ENCODE peak calls at places on chromosome 22, in four cellular contexts. M, T, L and E are unnamed samples.

GRCh38 chr22:27853404-27853803 is 51.8 kb upstream of the MN1 start:
- DNase-seq in M (no peak), T (no peak), L (no peak), E (no peak)

GRCh38 chr22:31244044-31244942 is 32.2 kb downstream of the LIMK2 start:
- DNase-seq in M (no peak), T (peak), L (peak), E (peak)

GRCh38 chr22:44003776-44004460 is 20.2 kb upstream of the PARVB start:
- DNase-seq in M (no peak), T (no peak), L (peak), E (peak)

GRCh38 chr22:43740587-43741270 is 71.4 kb downstream of the EFCAB6 start:
- DNase-seq in M (no peak), T (no peak), L (no peak), E (no peak)

GRCh38 chr22:43427296-43428004 is 15.6 kb downstream of the MPPED1 start:
- DNase-seq in M (no peak), T (no peak), L (peak), E (no peak)

GRCh38 chr22:23207786-23208325 is 27.5 kb downstream of the BCR start:
- DNase-seq in M (peak), T (no peak), L (no peak), E (no peak)

GRCh38 chr22:23157560-23158515 is 12.6 kb downstream of the RAB36 start:
- DNase-seq in M (no peak), T (no peak), L (no peak), E (no peak)

GRCh38 chr22:29727248-29727551 is 7.4 kb downstream of the CABP7 start:
- DNase-seq in M (peak), T (no peak), L (peak), E (peak)

GRCh38 chr22:39999144-39999757 is 4.5 kb downstream of the FAM83F start:
- DNase-seq in M (peak), T (no peak), L (no peak), E (peak)

GRCh38 chr22:32613773-32614172 is 139.2 kb downstream of the FBXO7 start:
- DNase-seq in M (no peak), T (no peak), L (no peak), E (no peak)

GRCh38 chr22:44172370-44173108 is 8.2 kb upstream of the PARVG start:
- DNase-seq in M (no peak), T (no peak), L (peak), E (peak)

GRCh38 chr22:22352376-22352999 is 107.9 kb downstream of the VPREB1 start:
- DNase-seq in M (peak), T (no peak), L (no peak), E (no peak)

GRCh38 chr22:36405221-36405631 is 17.5 kb upstream of the MYH9 start:
- DNase-seq in M (peak), T (no peak), L (no peak), E (no peak)

GRCh38 chr22:35624547-35624946 is 7.4 kb upstream of the MB start:
- DNase-seq in M (no peak), T (no peak), L (no peak), E (no peak)

GRCh38 chr22:43726964-43727543 is 85.1 kb downstream of the EFCAB6 start:
- DNase-seq in M (no peak), T (no peak), L (no peak), E (no peak)

GRCh38 chr22:40498454-40499186 is 128.2 kb downstream of the SGSM3 start:
- DNase-seq in M (no peak), T (peak), L (peak), E (no peak)

GRCh38 chr22:50300620-50301257 is 6.7 kb downstream of the PLXNB2 start:
- DNase-seq in M (no peak), T (no peak), L (no peak), E (no peak)
- H3K4me2 ChIP-seq in M (peak), T (no peak), L (peak), E (peak)

DNA sequence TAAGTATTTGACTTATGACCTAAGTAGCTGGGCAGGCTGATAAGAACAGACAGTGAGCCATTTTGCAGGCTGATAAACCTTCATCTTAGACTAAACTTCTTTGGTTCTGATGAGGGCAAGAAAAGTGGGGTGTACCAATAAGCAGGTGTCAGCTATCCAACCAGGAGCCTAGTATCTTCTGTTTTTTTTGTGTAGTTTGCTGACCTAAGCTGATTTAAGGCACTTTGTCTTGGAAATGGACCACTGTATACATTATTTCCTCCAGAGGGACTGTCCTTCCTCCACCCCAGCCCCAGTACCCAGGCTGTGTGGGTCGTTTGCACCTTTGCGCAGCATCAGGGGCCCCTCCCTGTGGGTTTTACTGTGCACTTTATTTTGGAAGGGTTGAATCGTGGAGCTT is 1323.8 kb downstream of the TBC1D22A start:
- DNase-seq in M (no peak), T (no peak), L (no peak), E (no peak)
- H3K4me3 ChIP-seq in M (no peak), T (no peak), L (no peak), E (no peak)

GRCh38 chr22:47267531-47268282 is 505.3 kb downstream of the TBC1D22A start:
- DNase-seq in M (no peak), T (no peak), L (no peak), E (no peak)

GRCh38 chr22:47266329-47266728 is 503.9 kb downstream of the TBC1D22A start:
- DNase-seq in M (no peak), T (no peak), L (no peak), E (no peak)

GRCh38 chr22:47269689-47270088 is 507.2 kb downstream of the TBC1D22A start:
- DNase-seq in M (no peak), T (no peak), L (no peak), E (no peak)

GRCh38 chr22:47274196-47274595 is 511.7 kb downstream of the TBC1D22A start:
- DNase-seq in M (no peak), T (no peak), L (no peak), E (no peak)

GRCh38 chr22:47270463-47271135 is 508.1 kb downstream of the TBC1D22A start:
- DNase-seq in M (no peak), T (no peak), L (no peak), E (no peak)
- TF ChIP-seq EZH2phosphoT487 in M (no peak), T (no peak), L (no peak), E (no peak)

GRCh38 chr22:20272700-20273099 is 4.6 kb upstream of the RTN4R start:
- DNase-seq in M (no peak), T (no peak), L (no peak), E (no peak)
- H3K4me2 ChIP-seq in M (no peak), T (no peak), L (no peak), E (no peak)

GRCh38 chr22:49948573-49948957 is 12.0 kb upstream of the PIM3 start:
- DNase-seq in M (no peak), T (no peak), L (no peak), E (no peak)
- H3K4me3 ChIP-seq in M (no peak), T (no peak), L (no peak), E (no peak)

DNA sequence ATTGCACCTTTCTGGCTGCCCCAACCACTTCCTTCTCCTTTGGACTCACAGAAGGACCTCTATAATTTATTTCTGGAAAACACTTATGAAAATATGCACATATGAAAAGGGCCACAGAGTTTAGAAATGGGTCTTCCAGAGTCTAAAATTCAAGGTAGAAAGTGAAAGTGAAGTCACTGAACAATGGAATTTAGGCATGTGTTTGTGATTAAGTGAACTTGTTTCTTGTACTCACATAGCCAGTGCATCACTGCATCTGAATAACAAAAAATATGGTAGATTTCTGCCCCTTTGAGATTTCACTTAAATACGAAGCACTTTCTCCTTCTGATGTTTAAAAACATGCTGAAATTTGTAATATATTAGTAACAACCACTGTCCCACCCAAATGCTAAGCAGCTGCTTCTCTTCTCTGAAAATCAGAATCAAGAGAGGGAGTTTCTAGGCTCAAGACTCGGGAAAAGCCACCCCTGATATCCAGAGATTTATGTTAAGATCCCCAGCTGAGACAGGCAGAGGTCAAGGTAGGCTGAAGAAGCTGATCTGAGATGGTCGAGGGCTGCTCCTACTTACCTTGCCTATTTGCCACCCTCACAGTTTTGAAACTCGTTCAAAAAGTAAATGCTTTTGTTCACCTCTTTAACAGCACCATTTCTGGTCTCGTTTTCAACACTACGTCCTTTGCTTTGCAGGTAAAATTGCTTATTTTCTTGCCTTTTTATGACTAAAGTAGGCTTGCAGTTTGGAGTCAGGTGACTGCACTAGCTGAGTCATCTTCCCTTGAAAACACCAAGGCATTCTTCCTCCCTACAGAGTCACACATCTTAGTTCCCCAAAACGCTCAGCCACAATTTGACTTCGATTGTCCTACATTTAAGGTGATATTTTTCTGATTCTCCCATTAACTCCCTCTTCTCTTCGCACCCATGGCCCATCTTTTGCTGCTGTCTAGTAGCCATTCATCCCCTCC is at the start of gene XKR3:
- DNase-seq in M (peak), T (peak), L (peak), E (no peak)
- TF ChIP-seq EZH2phosphoT487 in M (no peak), T (no peak), L (no peak), E (no peak)

GRCh38 chr22:26367402-26368245 is 61.4 kb upstream of the ASPHD2 start:
- DNase-seq in M (peak), T (peak), L (peak), E (peak)

GRCh38 chr22:26362471-26362870 is 66.6 kb upstream of the ASPHD2 start:
- DNase-seq in M (no peak), T (no peak), L (no peak), E (no peak)

GRCh38 chr22:26359156-26359555 is 69.9 kb upstream of the ASPHD2 start:
- DNase-seq in M (no peak), T (no peak), L (no peak), E (no peak)

GRCh38 chr22:26360169-26360885 is 68.7 kb upstream of the ASPHD2 start:
- DNase-seq in M (peak), T (peak), L (peak), E (peak)

GRCh38 chr22:26364066-26365015 is 64.7 kb upstream of the ASPHD2 start:
- DNase-seq in M (peak), T (peak), L (peak), E (peak)
- H3K4me2 ChIP-seq in M (no peak), T (no peak), L (no peak), E (no peak)

GRCh38 chr22:24284747-24285203 is 14.1 kb downstream of the SPECC1L start:
- DNase-seq in M (no peak), T (peak), L (no peak), E (no peak)
- H3K4me3 ChIP-seq in M (no peak), T (no peak), L (no peak), E (no peak)

DNA sequence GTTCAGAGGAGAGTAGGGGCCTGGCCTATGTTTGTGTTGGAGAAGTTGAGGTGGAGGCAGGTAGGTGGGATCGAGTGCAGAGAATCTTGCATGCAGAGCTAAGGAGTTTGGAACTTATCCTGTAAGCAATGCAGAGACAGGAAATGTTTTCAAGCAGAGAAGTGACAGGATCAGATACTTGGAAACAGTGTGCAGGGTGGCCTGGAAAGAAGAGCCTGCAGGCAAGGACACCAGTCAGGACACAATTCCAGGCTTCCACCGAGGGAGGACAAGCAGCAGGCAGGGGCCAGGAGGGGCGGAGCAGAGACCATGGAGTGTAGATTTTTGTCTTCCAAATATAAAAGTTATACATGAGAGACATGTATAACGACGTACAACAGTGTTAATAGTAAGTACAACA is 26.9 kb upstream of the CECR2 start:
- DNase-seq in M (no peak), T (no peak), L (no peak), E (no peak)
- TF ChIP-seq EZH2phosphoT487 in M (no peak), T (no peak), L (no peak), E (no peak)